ENCODE peak calls at places on chromosomes 13 and 19, in six cellular contexts. I, S, U, V, Z and T are unnamed samples.
A peak's percentile ranks its signal among the peaks of the same experiment; 100 is the strongest.

GRCh38 chr19:8001995-8002849 is 3.2 kb downstream of the ELAVL1 start:
- DNase-seq in V (peak; percentile 80), Z (peak; percentile 87), U (peak; percentile 91), I (no peak), S (peak; percentile 73), T (peak; percentile 82)

GRCh38 chr19:35717665-35718344 is at the start of gene KMT2B:
- DNase-seq in U (no peak), S (no peak), I (no peak), Z (peak; percentile 98), V (peak; percentile 95), T (peak; percentile 98)

GRCh38 chr19:7792286-7792685 is 29.2 kb downstream of the CLEC4M start:
- DNase-seq in I (no peak), Z (peak; percentile 9), V (no peak), S (no peak), U (no peak), T (no peak)

GRCh38 chr19:17376935-17377600 is at the start of gene PLVAP:
- DNase-seq in S (no peak), U (peak; percentile 50), Z (no peak), I (no peak), V (peak; percentile 71), T (no peak)

GRCh38 chr19:16628984-16629691 is 1.1 kb upstream of the MED26 start:
- DNase-seq in U (no peak), Z (peak; percentile 68), I (no peak), V (no peak), S (no peak), T (peak; percentile 29)

GRCh38 chr13:59691501-59692066 is 472.1 kb downstream of the DIAPH3 start:
- DNase-seq in Z (no peak), U (no peak), S (no peak), I (no peak), V (no peak), T (no peak)

GRCh38 chr13:35838356-35838755 is 292.8 kb downstream of the DCLK1 start:
- DNase-seq in I (no peak), S (no peak), Z (peak; percentile 68), U (no peak), V (no peak), T (peak; percentile 87)

GRCh38 chr13:40781717-40782116 is 7.7 kb upstream of the SLC25A15 start:
- DNase-seq in I (no peak), U (no peak), S (no peak), V (no peak), Z (no peak), T (no peak)

GRCh38 chr19:13817615-13818371 is 22.6 kb downstream of the ZSWIM4 start:
- DNase-seq in V (peak; percentile 92), U (peak; percentile 89), Z (peak; percentile 13), I (no peak), S (peak; percentile 25), T (no peak)

GRCh38 chr13:46552888-46553520 is at the start of gene LRCH1:
- DNase-seq in V (peak; percentile 80), Z (peak; percentile 94), S (peak; percentile 85), U (peak; percentile 93), I (no peak), T (peak; percentile 92)

GRCh38 chr13:113880651-113881611 is 17.1 kb upstream of the GAS6 start:
- DNase-seq in I (no peak), S (no peak), V (no peak), Z (no peak), U (no peak), T (no peak)

GRCh38 chr19:43444531-43445340 is 20.7 kb downstream of the LYPD3 start:
- DNase-seq in U (no peak), Z (no peak), V (no peak), I (no peak), S (no peak), T (no peak)

GRCh38 chr13:31631716-31632115 is 107.6 kb upstream of the RXFP2 start:
- DNase-seq in U (no peak), I (no peak), S (no peak), Z (no peak), V (no peak), T (no peak)

GRCh38 chr13:21055016-21055415 is 6.4 kb downstream of the LATS2 start:
- DNase-seq in S (no peak), U (no peak), V (no peak), I (no peak), Z (no peak), T (no peak)

GRCh38 chr19:18401580-18402112 is 4.2 kb upstream of the LRRC25 start:
- DNase-seq in U (peak; percentile 86), S (no peak), I (no peak), V (peak; percentile 39), Z (peak; percentile 85), T (peak; percentile 57)
- TF ChIP-seq CTCF in U (peak; percentile 30), S (no peak), I (peak; percentile 17), V (peak; percentile 77), Z (peak; percentile 56), T (peak; percentile 49)

GRCh38 chr19:38036707-38037106 is 129.7 kb downstream of the SIPA1L3 start:
- DNase-seq in S (no peak), U (no peak), V (no peak), I (no peak), Z (no peak), T (no peak)
- H3K4me3 ChIP-seq in S (no peak overlapping the region), U (no peak overlapping the region), V (no peak overlapping the region), I (no peak overlapping the region), Z (no peak overlapping the region), T (no peak overlapping the region)

DNA sequence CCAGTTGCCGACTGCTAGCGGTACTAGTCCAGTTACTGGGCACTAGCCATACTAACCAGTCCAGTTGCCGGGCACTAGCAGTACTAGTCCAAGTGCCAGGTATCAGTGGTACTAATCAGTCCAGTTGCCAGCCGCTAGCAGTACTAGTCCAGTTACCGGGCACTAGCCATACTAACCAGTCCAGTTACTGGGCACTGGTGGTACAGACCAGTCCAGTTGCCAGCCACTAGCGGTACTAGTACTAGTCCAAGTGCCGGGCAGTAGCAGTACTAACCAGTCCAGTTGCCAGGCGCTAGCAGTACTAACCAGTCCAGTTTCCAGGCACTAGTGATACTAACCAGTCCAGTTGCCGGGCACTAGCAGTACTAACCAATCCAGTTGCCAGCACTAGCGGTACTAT is 124.1 kb upstream of the MCF2L start:
- DNase-seq in I (no peak), S (no peak), Z (no peak), U (no peak), V (no peak), T (no peak)
- TF ChIP-seq CTCF in I (no peak), S (no peak), Z (no peak), U (no peak), V (no peak), T (no peak)

GRCh38 chr19:53057904-53058579 is 13.5 kb downstream of the ERVV-2 start:
- DNase-seq in U (peak; percentile 47), V (no peak), S (no peak), Z (no peak), I (peak; percentile 45), T (no peak)
- H3K4me3 ChIP-seq in U (peak overlapping the region; percentile 14), V (no peak overlapping the region), S (no peak overlapping the region), Z (peak overlapping the region; percentile 21), I (peak overlapping the region; percentile 60), T (peak overlapping the region; percentile 18)

GRCh38 chr13:106087201-106087600 is 448.3 kb downstream of the EFNB2 start:
- DNase-seq in Z (no peak), S (no peak), U (no peak), I (no peak), V (no peak), T (no peak)

GRCh38 chr13:106078191-106078590 is 457.3 kb downstream of the EFNB2 start:
- DNase-seq in V (no peak), I (no peak), U (no peak), S (no peak), Z (peak; percentile 9), T (peak; percentile 27)

GRCh38 chr13:106089251-106089940 is 446.1 kb downstream of the EFNB2 start:
- DNase-seq in I (no peak), S (no peak), U (no peak), V (no peak), Z (no peak), T (no peak)

GRCh38 chr13:106088094-106088493 is 447.4 kb downstream of the EFNB2 start:
- DNase-seq in S (no peak), V (no peak), Z (no peak), U (no peak), I (no peak), T (peak; percentile 85)

DNA sequence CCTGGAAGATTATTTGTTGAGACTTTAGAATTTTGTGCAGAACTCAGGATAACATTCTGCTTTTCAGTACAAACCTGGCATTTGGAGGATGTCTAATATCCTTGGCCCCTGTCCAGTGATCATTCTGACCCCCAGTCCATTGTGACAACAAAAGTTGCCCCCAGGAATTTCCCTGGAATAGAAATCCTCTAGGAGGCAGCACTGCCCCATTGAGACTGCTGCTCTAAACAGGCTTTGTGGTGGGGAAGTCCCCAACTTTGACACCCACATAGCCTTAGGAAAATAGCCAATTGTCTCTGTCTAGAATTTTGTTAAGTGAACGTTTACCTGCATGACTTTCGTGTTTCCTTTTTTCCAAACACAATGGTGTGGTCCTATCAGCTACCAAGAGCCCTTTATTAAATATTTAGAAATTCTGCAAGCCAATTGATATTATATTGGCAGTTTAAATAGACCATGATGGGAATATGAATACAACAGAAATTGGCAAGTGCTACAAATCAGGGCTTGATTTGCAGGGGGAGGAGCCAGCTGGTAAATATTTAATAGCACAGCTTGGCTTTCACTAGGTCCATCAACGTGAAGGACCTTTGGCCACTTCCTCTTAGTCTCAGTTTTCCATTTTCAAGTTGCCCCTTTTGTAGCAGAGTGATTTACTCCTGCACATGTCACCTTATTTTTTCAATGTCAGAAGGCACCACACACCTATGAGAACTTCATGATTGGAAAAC is 451.7 kb downstream of the EFNB2 start:
- DNase-seq in S (no peak), V (no peak), Z (peak; percentile 59), U (no peak), I (no peak), T (peak; percentile 61)
- TF ChIP-seq CTCF in S (no peak), V (no peak), Z (peak; percentile 82), U (peak; percentile 65), I (peak; percentile 36), T (peak; percentile 71)

GRCh38 chr13:48731957-48732569 is 78.3 kb downstream of the CYSLTR2 start:
- DNase-seq in I (no peak), S (peak; percentile 61), Z (peak; percentile 42), U (peak; percentile 59), V (peak; percentile 49), T (no peak)
- H3K4me3 ChIP-seq in I (no peak overlapping the region), S (peak overlapping the region; percentile 29), Z (no peak overlapping the region), U (peak overlapping the region; percentile 22), V (no peak overlapping the region), T (no peak overlapping the region)